ENCODE peak calls at places on chromosomes 3 and 15, in nine cellular contexts. E is fibroblast of mammary gland; Z is epithelial cell of esophagus; J is HT1080; V is HCEC 1CT; S is sigmoid colon; R is activated CD8-positive, alpha-beta memory T cell treated with anti-CD3 and anti-CD28 coated beads, Interleukin-2, amount 50 U/mL, for 48 hours; B is ovary; Q is Right ventricle myocardium superior. X is an unnamed sample.

GRCh38 chr3:108159128-108159527 is 63.1 kb downstream of the IFT57 start:
- DNase-seq in E (peak), Z (peak), J (no peak), V (peak), S (no peak), R (no peak), B (no peak), Q (no peak), X (no peak)

GRCh38 chr15:80536231-80536630 is 132.0 kb downstream of the ARNT2 start:
- DNase-seq in E (no peak), Z (no peak), J (no peak), V (no peak), S (no peak), R (no peak), B (no peak), Q (no peak), X (no peak)

GRCh38 chr15:98951493-98952320 is 55.9 kb downstream of the PGPEP1L start:
- DNase-seq in E (no peak), Z (no peak), J (no peak), V (no peak), S (no peak), R (no peak), B (peak), Q (no peak), X (no peak)

GRCh38 chr3:15361494-15362214 is 29.3 kb upstream of the SH3BP5 start:
- DNase-seq in E (peak), Z (peak), J (no peak), V (peak), S (no peak), R (peak), B (no peak), Q (no peak), X (no peak)

GRCh38 chr3:71926242-71926560 is 141.3 kb upstream of the PROK2 start:
- DNase-seq in E (peak), Z (peak), J (peak), V (no peak), S (no peak), R (no peak), B (no peak), Q (no peak), X (no peak)

GRCh38 chr3:11678735-11679134 is 35.0 kb upstream of the VGLL4 start:
- DNase-seq in E (no peak), Z (no peak), J (no peak), V (no peak), S (no peak), R (no peak), B (no peak), Q (no peak), X (no peak)

GRCh38 chr3:108486910-108487309 is 23.5 kb downstream of the MYH15 start:
- DNase-seq in E (peak), Z (peak), J (peak), V (peak), S (no peak), R (no peak), B (no peak), Q (no peak), X (peak)

GRCh38 chr15:99504823-99505551 is 60.8 kb upstream of the MEF2A start:
- DNase-seq in E (peak), Z (peak), J (peak), V (peak), S (no peak), R (no peak), B (no peak), Q (no peak), X (no peak)

GRCh38 chr15:53588773-53589172 is 170.7 kb downstream of the WDR72 start:
- DNase-seq in E (peak), Z (peak), J (peak), V (no peak), S (no peak), R (no peak), B (no peak), Q (no peak), X (no peak)

GRCh38 chr15:77032052-77032646 is 37.2 kb downstream of the PSTPIP1 start:
- DNase-seq in E (no peak), Z (no peak), J (no peak), V (no peak), S (peak), R (peak), B (peak), Q (peak), X (no peak)

GRCh38 chr3:45126730-45127129 is 19.4 kb downstream of the CDCP1 start:
- DNase-seq in E (no peak), Z (peak), J (no peak), V (no peak), S (no peak), R (no peak), B (no peak), Q (no peak), X (no peak)

GRCh38 chr3:106242779-106243178 is 374.0 kb upstream of the CBLB start:
- DNase-seq in E (no peak), Z (no peak), J (no peak), V (no peak), S (no peak), R (no peak), B (no peak), Q (no peak), X (no peak)

GRCh38 chr15:66655511-66655910 is 46.5 kb upstream of the SMAD6 start:
- DNase-seq in E (no peak), Z (no peak), J (no peak), V (no peak), S (no peak), R (no peak), B (no peak), Q (no peak), X (no peak)

GRCh38 chr15:68484696-68485400 is 52.9 kb upstream of the ITGA11 start:
- DNase-seq in E (peak), Z (no peak), J (peak), V (peak), S (no peak), R (peak), B (peak), Q (no peak), X (no peak)

GRCh38 chr15:83657549-83657948 is 3.6 kb downstream of the ADAMTSL3 start:
- DNase-seq in E (peak), Z (no peak), J (no peak), V (no peak), S (no peak), R (no peak), B (no peak), Q (no peak), X (no peak)

GRCh38 chr3:195441971-195442572 is 748 bp downstream of the ACAP2 start:
- DNase-seq in E (peak), Z (peak), J (peak), V (peak), S (peak), R (peak), B (peak), Q (peak), X (peak)

GRCh38 chr15:44798815-44799214 is 62.5 kb downstream of the TRIM69 start:
- DNase-seq in E (no peak), Z (no peak), J (no peak), V (no peak), S (no peak), R (no peak), B (no peak), Q (no peak), X (no peak)

GRCh38 chr3:150238995-150239612 is 169.0 kb upstream of the TSC22D2 start:
- DNase-seq in E (no peak), Z (peak), J (peak), V (no peak), S (no peak), R (no peak), B (no peak), Q (no peak), X (no peak)

X was measured in left ventricle myocardium inferior.